ENCODE peak calls at places on chromosomes 3 and 15, in six cellular contexts. H is endothelial cell of umbilical vein, L is A549, A is K562, D is HepG2, N is GM12878. I is an unnamed sample.

GRCh38 chr3:123046262-123046873 is 18.8 kb upstream of the SEMA5B start:
- DNase-seq in H (no peak), L (peak), A (no peak), D (no peak), N (no peak), I (no peak)

GRCh38 chr15:75843618-75844610 is 667 bp downstream of the UBE2Q2 start:
- DNase-seq in H (peak), L (peak), A (peak), D (peak), N (no peak), I (peak)

GRCh38 chr3:140223631-140224030 is 288.6 kb downstream of the CLSTN2 start:
- DNase-seq in H (no peak), L (peak), A (no peak), D (peak), N (no peak), I (no peak)

GRCh38 chr3:68973635-68974034 is 39.8 kb downstream of the EOGT start:
- DNase-seq in H (no peak), L (no peak), A (peak), D (no peak), N (no peak), I (peak)

GRCh38 chr15:40081691-40082194 is 26.9 kb downstream of the BMF start:
- DNase-seq in H (peak), L (peak), A (peak), D (peak), N (no peak), I (peak)

GRCh38 chr3:25002052-25002451 is 426.0 kb upstream of the RARB start:
- DNase-seq in H (no peak), L (no peak), A (no peak), D (no peak), N (no peak), I (no peak)

GRCh38 chr3:139982404-139982803 is 47.4 kb downstream of the CLSTN2 start:
- DNase-seq in H (no peak), L (no peak), A (no peak), D (no peak), N (no peak), I (peak)

GRCh38 chr15:75195766-75196241 is 5.9 kb upstream of the C15orf39 start:
- DNase-seq in H (no peak), L (no peak), A (no peak), D (no peak), N (no peak), I (no peak)

GRCh38 chr3:12875857-12876451 is 34.6 kb upstream of the RPL32 start:
- DNase-seq in H (peak), L (no peak), A (peak), D (no peak), N (no peak), I (no peak)

GRCh38 chr3:139672247-139672646 is 5.5 kb downstream of the NMNAT3 start:
- DNase-seq in H (no peak), L (no peak), A (no peak), D (no peak), N (no peak), I (no peak)

GRCh38 chr3:126415661-126416591 is 21.2 kb downstream of the CFAP100 start:
- DNase-seq in H (no peak), L (no peak), A (no peak), D (no peak), N (no peak), I (no peak)

GRCh38 chr3:156615592-156616173 is 58.7 kb upstream of the TIPARP start:
- DNase-seq in H (peak), L (no peak), A (no peak), D (no peak), N (no peak), I (no peak)

GRCh38 chr3:71680588-71680987 is 44.6 kb downstream of the EIF4E3 start:
- DNase-seq in H (peak), L (no peak), A (no peak), D (no peak), N (no peak), I (peak)

GRCh38 chr3:36373661-36374060 is 6.6 kb upstream of the STAC start:
- DNase-seq in H (no peak), L (no peak), A (no peak), D (no peak), N (no peak), I (no peak)

GRCh38 chr3:149085828-149086231 is 503 bp downstream of the HLTF start:
- DNase-seq in H (peak), L (peak), A (peak), D (peak), N (no peak), I (peak)

GRCh38 chr3:178257491-178257890 is 278.7 kb upstream of the KCNMB2 start:
- DNase-seq in H (no peak), L (no peak), A (peak), D (no peak), N (no peak), I (no peak)

DNA sequence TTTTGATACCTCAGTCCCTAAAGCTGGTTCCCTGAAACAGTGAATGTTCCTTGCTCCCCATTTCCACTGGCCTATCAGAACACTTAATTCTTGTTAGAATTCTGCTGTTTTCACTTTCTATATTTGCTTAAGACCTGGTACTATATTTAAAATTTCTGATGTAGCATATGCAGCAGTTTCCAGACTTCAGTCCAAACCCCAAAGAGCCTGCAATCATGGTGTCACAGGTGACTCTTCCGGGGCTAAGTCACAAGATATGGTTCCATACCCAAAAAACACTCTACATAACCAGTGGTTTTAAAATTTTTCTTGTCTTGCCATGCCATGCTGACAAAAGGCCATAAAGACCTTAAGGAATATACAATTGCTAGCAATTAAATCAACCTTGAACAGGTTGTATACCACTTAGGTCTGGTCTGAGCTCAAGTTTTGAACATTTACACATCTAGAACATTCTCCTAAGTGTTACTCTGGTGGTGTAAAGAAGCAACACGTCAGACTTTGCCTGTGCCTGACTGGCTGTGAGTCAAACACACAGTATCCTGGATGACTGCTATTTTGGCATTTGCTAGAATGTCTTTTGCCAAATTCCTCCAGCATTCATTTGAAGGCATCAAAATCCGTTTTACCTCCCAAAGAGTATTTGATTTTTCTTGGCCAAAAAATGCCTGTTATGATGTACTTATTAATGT is 160.0 kb downstream of the FRMD5 start:
- DNase-seq in H (peak), L (no peak), A (no peak), D (no peak), N (no peak), I (no peak)
- TF ChIP-seq MYC in H (no peak), L (no peak), A (no peak), D (no peak), N (no peak), I (no peak)

GRCh38 chr3:194573680-194574437 is 59.4 kb downstream of the TMEM44 start:
- DNase-seq in H (peak), L (peak), A (peak), D (peak), N (no peak), I (peak)
- TF ChIP-seq CTCF in H (peak), L (peak), A (peak), D (peak), N (peak), I (peak)

GRCh38 chr15:29675791-29676301 is 146.4 kb downstream of the TJP1 start:
- DNase-seq in H (no peak), L (no peak), A (no peak), D (no peak), N (no peak), I (no peak)

GRCh38 chr15:29676961-29677402 is 145.3 kb downstream of the TJP1 start:
- DNase-seq in H (peak), L (peak), A (no peak), D (no peak), N (no peak), I (peak)

GRCh38 chr15:29672923-29673809 is 149.1 kb downstream of the TJP1 start:
- DNase-seq in H (no peak), L (no peak), A (peak), D (no peak), N (no peak), I (no peak)

GRCh38 chr15:29672446-29672845 is 149.8 kb downstream of the TJP1 start:
- DNase-seq in H (no peak), L (no peak), A (no peak), D (no peak), N (no peak), I (no peak)

GRCh38 chr15:29674661-29675533 is 147.4 kb downstream of the TJP1 start:
- DNase-seq in H (peak), L (peak), A (peak), D (peak), N (no peak), I (no peak)
- H3K4me3 ChIP-seq in H (peak), L (peak), A (peak), D (peak), N (no peak), I (no peak)

GRCh38 chr3:40012381-40012780 is 203.0 kb downstream of the MYRIP start:
- DNase-seq in H (no peak), L (no peak), A (no peak), D (no peak), N (no peak), I (no peak)
- TF ChIP-seq MYC in H (no peak), L (no peak), A (no peak), D (no peak), N (no peak), I (no peak)

GRCh38 chr3:141454906-141455602 is 31.8 kb upstream of the RASA2 start:
- DNase-seq in H (peak), L (peak), A (peak), D (peak), N (peak), I (peak)
- TF ChIP-seq CTCF in H (peak), L (peak), A (peak), D (peak), N (peak), I (peak)

DNA sequence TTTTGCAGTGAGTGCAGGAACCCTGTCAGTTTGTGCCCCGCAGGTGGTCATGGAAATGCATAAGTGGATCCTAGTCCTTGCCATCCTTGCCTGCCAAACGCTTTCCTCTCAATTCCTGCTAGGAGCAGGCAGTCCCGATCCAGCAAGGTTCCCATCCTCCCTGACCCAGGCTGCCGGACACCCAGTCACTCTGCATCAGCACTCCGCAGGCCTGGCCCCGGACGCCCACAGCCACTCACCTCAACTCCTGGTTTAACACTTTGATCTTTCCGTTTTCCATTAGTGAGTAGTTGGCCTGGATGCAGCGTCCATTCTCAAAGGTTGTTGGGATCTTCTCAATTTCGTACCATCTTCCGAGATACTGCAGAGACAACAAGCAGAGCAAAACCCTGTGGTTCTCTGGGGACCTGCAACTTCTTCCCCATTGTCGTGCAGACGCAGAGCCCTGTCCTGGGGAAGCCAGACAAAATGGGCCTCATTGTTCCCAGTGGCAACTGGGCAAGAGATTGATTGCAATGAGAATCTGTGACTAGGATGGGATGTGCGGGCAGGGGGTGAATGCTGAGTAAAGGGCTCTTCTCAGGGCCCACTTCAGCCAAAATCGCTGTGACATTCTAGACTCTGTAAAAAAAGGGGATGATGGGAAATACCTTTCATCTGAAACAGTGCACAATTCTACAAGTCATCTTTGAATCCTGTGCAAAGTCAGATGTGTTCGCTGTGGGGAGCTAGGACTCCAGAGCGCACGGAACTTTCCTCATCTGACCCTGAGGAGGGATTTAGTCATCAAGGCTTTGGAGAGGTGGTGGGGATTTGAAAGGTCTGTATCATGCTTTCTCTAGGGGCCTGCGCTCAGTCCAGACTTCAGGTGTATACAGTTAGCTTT is 9.9 kb downstream of the APOD start:
- DNase-seq in H (no peak), L (no peak), A (no peak), D (no peak), N (no peak), I (no peak)
- H3K4me3 ChIP-seq in H (no peak), L (no peak), A (no peak), D (no peak), N (no peak), I (no peak)

GRCh38 chr3:151198849-151199248 is 4.2 kb downstream of the GPR171 start:
- DNase-seq in H (no peak), L (no peak), A (no peak), D (no peak), N (no peak), I (no peak)
- TF ChIP-seq MYC in H (no peak), L (no peak), A (no peak), D (no peak), N (no peak), I (no peak)

I was measured in NB4.